ENCODE peak calls at places on chromosome 22, in eight cellular contexts. I is esophagus squamous epithelium; W is stimulated activated CD8-positive, alpha-beta memory T cell treated with anti-CD3 and anti-CD28 coated beads, Interleukin-15, amount 100 ng/mL, for 24 hours; D is mesenchymal stem cell; M is activated T-cell treated with anti-CD3 and anti-CD28 coated beads, Interleukin-2, amount 50 U/mL, for 72 hours; R is mesothelial cell of epicardium; H is endothelial cell; S is activated CD4-positive, CD25-positive, alpha-beta regulatory T cell. B is an unnamed sample.
A peak's percentile ranks its signal among the peaks of the same experiment; 100 is the strongest.

GRCh38 chr22:48579915-48580279 is 1247.8 kb downstream of the BRD1 start:
- DNase-seq in I (no peak), W (no peak), D (no peak), M (no peak), R (no peak), H (no peak), S (no peak), B (no peak)

GRCh38 chr22:41619979-41620645 is 731 bp downstream of the DESI1 start:
- DNase-seq in I (no peak), W (no peak), D (peak; percentile 44), M (peak; percentile 56), R (peak; percentile 58), H (peak; percentile 39), S (no peak), B (peak; percentile 14)

GRCh38 chr22:22940961-22941605 is 53.5 kb downstream of the IGLL5 start:
- DNase-seq in I (no peak), W (no peak), D (no peak), M (no peak), R (peak; percentile 31), H (no peak), S (no peak), B (no peak)

GRCh38 chr22:29328566-29329500 is 13.3 kb upstream of the RASL10A start:
- DNase-seq in I (no peak), W (no peak), D (no peak), M (no peak), R (no peak), H (no peak), S (no peak), B (peak; percentile 71)

GRCh38 chr22:39148024-39148726 is 4.3 kb downstream of the CBX7 start:
- DNase-seq in I (no peak), W (no peak), D (no peak), M (no peak), R (no peak), H (no peak), S (no peak), B (no peak)

GRCh38 chr22:37639771-37640590 is 512 bp downstream of the SH3BP1 start:
- DNase-seq in I (no peak), W (no peak), D (peak; percentile 23), M (peak; percentile 44), R (no peak), H (no peak), S (no peak), B (no peak)

GRCh38 chr22:44142421-44143116 is 38.2 kb upstream of the PARVG start:
- DNase-seq in I (no peak), W (no peak), D (no peak), M (no peak), R (no peak), H (no peak), S (no peak), B (no peak)

GRCh38 chr22:23901600-23901999 is 7.4 kb downstream of the MIF start:
- DNase-seq in I (no peak), W (no peak), D (no peak), M (no peak), R (no peak), H (no peak), S (no peak), B (no peak)

GRCh38 chr22:36334838-36335603 is 52.7 kb downstream of the MYH9 start:
- DNase-seq in I (no peak), W (no peak), D (peak; percentile 82), M (no peak), R (no peak), H (no peak), S (no peak), B (peak; percentile 54)

GRCh38 chr22:49084203-49084602 is 743.5 kb downstream of the BRD1 start:
- DNase-seq in I (no peak), W (no peak), D (no peak), M (no peak), R (no peak), H (no peak), S (no peak), B (no peak)

GRCh38 chr22:37764622-37765021 is 43.1 kb upstream of the GCAT start:
- DNase-seq in I (no peak), W (no peak), D (no peak), M (no peak), R (no peak), H (no peak), S (no peak), B (peak; percentile 44)

GRCh38 chr22:45334528-45334927 is 24.8 kb downstream of the FAM118A start:
- DNase-seq in I (no peak), W (no peak), D (no peak), M (no peak), R (no peak), H (no peak), S (no peak), B (no peak)

GRCh38 chr22:39936523-39937145 is 23.6 kb upstream of the TMA7B start:
- DNase-seq in I (no peak), W (no peak), D (no peak), M (no peak), R (no peak), H (no peak), S (no peak), B (no peak)

B was measured in SJCRH30.